ENCODE peak calls at places on chromosomes 1 and 21, in six cellular contexts. J is DMS153; C is NCI-H748 treated with DMSO at 0.1 percent for 48 hours; Z is cardiac fibroblast; N is naive thymus-derived CD4-positive, alpha-beta T cell; G is activated CD8-positive, alpha-beta memory T cell treated with anti-CD3 and anti-CD28 coated beads, Interleukin-2, amount 50 U/mL, for 4 hours. U is an unnamed sample.

GRCh38 chr1:1452882-1453281 is 3.4 kb downstream of the ATAD3C start:
- DNase-seq in N (no peak), J (no peak), C (no peak), G (no peak), Z (no peak), U (peak; percentile 27)

GRCh38 chr1:42133809-42134526 is 19.2 kb upstream of the GUCA2B start:
- DNase-seq in N (no peak), Z (no peak), C (no peak), G (no peak), J (no peak), U (no peak)

GRCh38 chr1:11176081-11176706 is 13.0 kb upstream of the ANGPTL7 start:
- DNase-seq in N (no peak), Z (peak; percentile 17), G (no peak), C (no peak), J (no peak), U (no peak)

GRCh38 chr21:45865106-45865835 is 116.3 kb upstream of the COL6A1 start:
- DNase-seq in N (no peak), C (no peak), Z (peak; percentile 86), G (no peak), J (no peak), U (no peak)

GRCh38 chr21:25735895-25736597 is 1.3 kb downstream of the GABPA start:
- DNase-seq in N (no peak), C (peak; percentile 24), G (no peak), J (no peak), Z (peak; percentile 34), U (peak; percentile 38)

GRCh38 chr1:203268901-203269653 is 36.2 kb upstream of the BTG2 start:
- DNase-seq in J (peak; percentile 85), G (no peak), Z (peak; percentile 83), N (no peak), C (peak; percentile 67), U (peak; percentile 94)

GRCh38 chr1:221714227-221715116 is 27.4 kb downstream of the DUSP10 start:
- DNase-seq in J (no peak), N (no peak), G (no peak), C (peak; percentile 82), Z (no peak), U (peak; percentile 72)

GRCh38 chr1:159949891-159950480 is 4.1 kb downstream of the SLAMF9 start:
- DNase-seq in C (no peak), J (no peak), Z (no peak), N (no peak), G (no peak), U (no peak)

GRCh38 chr1:7468248-7468647 is 302.8 kb upstream of the VAMP3 start:
- DNase-seq in C (no peak), J (no peak), G (no peak), Z (no peak), N (no peak), U (no peak)

GRCh38 chr1:90480271-90480835 is 236.7 kb downstream of the BARHL2 start:
- DNase-seq in N (no peak), G (no peak), J (no peak), Z (no peak), C (no peak), U (no peak)

GRCh38 chr1:231376875-231377549 is 38.9 kb downstream of the SPRTN start:
- DNase-seq in N (peak; percentile 29), C (no peak), G (no peak), Z (no peak), J (no peak), U (no peak)

GRCh38 chr1:1051127-1051810 is 22.8 kb downstream of the RNF223 start:
- DNase-seq in J (no peak), Z (no peak), N (no peak), G (no peak), C (no peak), U (no peak)

GRCh38 chr1:54178296-54179070 is 21.3 kb downstream of the CYB5RL start:
- DNase-seq in G (no peak), Z (no peak), C (no peak), J (no peak), N (no peak), U (no peak)

GRCh38 chr1:43225168-43225567 is 44.6 kb upstream of the TMEM125 start:
- DNase-seq in C (no peak), G (no peak), Z (peak; percentile 37), J (no peak), N (no peak), U (no peak)

GRCh38 chr1:182484531-182485257 is 34.7 kb downstream of the RGSL1 start:
- DNase-seq in Z (no peak), C (no peak), J (no peak), N (no peak), G (no peak), U (peak; percentile 56)

GRCh38 chr21:42754270-42754933 is 101.0 kb downstream of the PDE9A start:
- DNase-seq in G (no peak), C (no peak), Z (no peak), J (no peak), N (no peak), U (no peak)

GRCh38 chr1:39105841-39106765 is 80.0 kb downstream of the NDUFS5 start:
- DNase-seq in Z (peak; percentile 72), J (peak; percentile 34), N (peak; percentile 42), G (peak; percentile 65), C (no peak), U (peak; percentile 69)

GRCh38 chr1:178599745-178600144 is 86.8 kb downstream of the TEX35 start:
- DNase-seq in C (no peak), J (no peak), N (no peak), Z (no peak), G (no peak), U (no peak)

GRCh38 chr21:31845151-31845550 is 27.7 kb upstream of the HUNK start:
- DNase-seq in G (no peak), N (no peak), J (no peak), Z (no peak), C (no peak), U (no peak)

GRCh38 chr1:179599623-179600249 is 8.1 kb downstream of the TDRD5 start:
- DNase-seq in C (peak; percentile 6), N (no peak), Z (peak; percentile 37), G (no peak), J (peak; percentile 71), U (peak; percentile 87)

GRCh38 chr21:46171585-46171984 is 12.7 kb downstream of the SPATC1L start:
- DNase-seq in N (no peak), C (no peak), J (no peak), Z (peak; percentile 52), G (no peak), U (no peak)

GRCh38 chr1:247180581-247180980 is 8.8 kb upstream of the ZNF124 start:
- DNase-seq in G (no peak), J (no peak), N (no peak), C (no peak), Z (no peak), U (no peak)

GRCh38 chr1:8782955-8783354 is 34.5 kb downstream of the RERE start:
- DNase-seq in N (no peak), G (no peak), Z (no peak), J (no peak), C (no peak), U (no peak)